ENCODE peak calls at places on chromosome 13, in eight cellular contexts. C is activated B cell treated with CpG ODN at 0.5 μM for 24 hours, S is HCT116, Y is left ventricle myocardium inferior, U is mesothelial cell of epicardium, A is type B pancreatic cell, L is cardiac fibroblast, E is lower lobe of right lung. N is an unnamed sample.

GRCh38 chr13:76677047-76677446 is 209.2 kb downstream of the KCTD12 start:
- DNase-seq in C (no peak), S (no peak), Y (peak), U (no peak), A (no peak), L (peak), E (no peak), N (no peak)

GRCh38 chr13:91236942-91237341 is 110.5 kb upstream of the MIR17HG start:
- DNase-seq in C (no peak), S (no peak), Y (no peak), U (no peak), A (no peak), L (no peak), E (no peak), N (no peak)

GRCh38 chr13:34070006-34070405 is 252.1 kb downstream of the RFC3 start:
- DNase-seq in C (no peak), S (no peak), Y (no peak), U (no peak), A (no peak), L (peak), E (no peak), N (no peak)

GRCh38 chr13:78067290-78067689 is 148.7 kb upstream of the EDNRB start:
- DNase-seq in C (no peak), S (no peak), Y (no peak), U (no peak), A (no peak), L (no peak), E (no peak), N (no peak)

GRCh38 chr13:59024434-59024833 is 1139.3 kb downstream of the DIAPH3 start:
- DNase-seq in C (no peak), S (no peak), Y (no peak), U (no peak), A (no peak), L (peak), E (no peak), N (no peak)

GRCh38 chr13:108495686-108496363 is 133.6 kb upstream of the MYO16 start:
- DNase-seq in C (no peak), S (no peak), Y (no peak), U (no peak), A (no peak), L (peak), E (no peak), N (no peak)

GRCh38 chr13:42970824-42971669 is 21.0 kb downstream of the EPSTI1 start:
- DNase-seq in C (no peak), S (peak), Y (no peak), U (no peak), A (no peak), L (peak), E (no peak), N (no peak)

GRCh38 chr13:71962735-71963134 is 95.7 kb upstream of the DACH1 start:
- DNase-seq in C (no peak), S (no peak), Y (no peak), U (no peak), A (no peak), L (no peak), E (no peak), N (no peak)

GRCh38 chr13:28333204-28333900 is 161.6 kb downstream of the FLT1 start:
- DNase-seq in C (no peak), S (no peak), Y (no peak), U (no peak), A (no peak), L (no peak), E (no peak), N (no peak)

GRCh38 chr13:50419466-50419865 is 404.2 kb downstream of the KCNRG start:
- DNase-seq in C (no peak), S (no peak), Y (no peak), U (no peak), A (no peak), L (no peak), E (no peak), N (no peak)

GRCh38 chr13:34779171-34779570 is 162.9 kb upstream of the NBEA start:
- DNase-seq in C (no peak), S (no peak), Y (no peak), U (no peak), A (no peak), L (no peak), E (no peak), N (no peak)

GRCh38 chr13:61110804-61111203 is 304.8 kb downstream of the PCDH20 start:
- DNase-seq in C (no peak), S (no peak), Y (no peak), U (no peak), A (no peak), L (no peak), E (no peak), N (no peak)

GRCh38 chr13:40116008-40116407 is 460.5 kb downstream of the COG6 start:
- DNase-seq in C (no peak), S (peak), Y (no peak), U (no peak), A (no peak), L (peak), E (no peak), N (no peak)

GRCh38 chr13:57739791-57740190 is 108.2 kb downstream of the PCDH17 start:
- DNase-seq in C (no peak), S (no peak), Y (no peak), U (no peak), A (no peak), L (peak), E (no peak), N (no peak)

GRCh38 chr13:101433895-101434294 is 17.6 kb upstream of the NALCN start:
- DNase-seq in C (no peak), S (no peak), Y (no peak), U (no peak), A (no peak), L (no peak), E (no peak), N (no peak)

GRCh38 chr13:49567501-49567900 is 17.9 kb downstream of the RCBTB1 start:
- DNase-seq in C (no peak), S (no peak), Y (no peak), U (no peak), A (no peak), L (no peak), E (no peak), N (no peak)

GRCh38 chr13:21118180-21118579 is 56.8 kb upstream of the LATS2 start:
- DNase-seq in C (no peak), S (no peak), Y (no peak), U (no peak), A (no peak), L (no peak), E (no peak), N (no peak)

GRCh38 chr13:111537115-111537728 is 216.8 kb downstream of the TEX29 start:
- DNase-seq in C (no peak), S (no peak), Y (no peak), U (no peak), A (peak), L (no peak), E (peak), N (no peak)

GRCh38 chr13:46909037-46909436 is 12.2 kb upstream of the HTR2A start:
- DNase-seq in C (no peak), S (no peak), Y (no peak), U (no peak), A (no peak), L (no peak), E (no peak), N (no peak)

GRCh38 chr13:113410472-113411201 is 42.7 kb downstream of the ADPRHL1 start:
- DNase-seq in C (no peak), S (peak), Y (no peak), U (no peak), A (no peak), L (peak), E (peak), N (no peak)

GRCh38 chr13:60454425-60454824 is 57.4 kb downstream of the TDRD3 start:
- DNase-seq in C (no peak), S (no peak), Y (no peak), U (no peak), A (no peak), L (no peak), E (no peak), N (no peak)

GRCh38 chr13:73767747-73768315 is 366.4 kb downstream of the KLF12 start:
- DNase-seq in C (no peak), S (no peak), Y (no peak), U (no peak), A (no peak), L (peak), E (no peak), N (no peak)

GRCh38 chr13:69589531-69589930 is 518.1 kb upstream of the ATXN8OS start:
- DNase-seq in C (no peak), S (no peak), Y (no peak), U (no peak), A (no peak), L (no peak), E (no peak), N (no peak)

GRCh38 chr13:69580255-69580654 is 527.4 kb upstream of the ATXN8OS start:
- DNase-seq in C (no peak), S (no peak), Y (no peak), U (no peak), A (no peak), L (no peak), E (no peak), N (no peak)

GRCh38 chr13:69591437-69591836 is 516.2 kb upstream of the ATXN8OS start:
- DNase-seq in C (no peak), S (no peak), Y (no peak), U (no peak), A (no peak), L (no peak), E (no peak), N (no peak)

GRCh38 chr13:69585656-69586055 is 522.0 kb upstream of the ATXN8OS start:
- DNase-seq in C (no peak), S (no peak), Y (no peak), U (no peak), A (no peak), L (no peak), E (no peak), N (no peak)
- TF ChIP-seq CTCF in C (no peak), S (peak), Y (no peak), U (no peak), A (peak), L (no peak), E (no peak), N (peak)

GRCh38 chr13:99417821-99418662 is 83.2 kb upstream of the TM9SF2 start:
- DNase-seq in C (no peak), S (no peak), Y (no peak), U (no peak), A (no peak), L (no peak), E (no peak), N (no peak)

GRCh38 chr13:99415851-99416331 is 85.4 kb upstream of the TM9SF2 start:
- DNase-seq in C (no peak), S (no peak), Y (no peak), U (no peak), A (no peak), L (no peak), E (no peak), N (no peak)

GRCh38 chr13:99418663-99419140 is 82.6 kb upstream of the TM9SF2 start:
- DNase-seq in C (no peak), S (no peak), Y (no peak), U (no peak), A (no peak), L (no peak), E (no peak), N (no peak)

GRCh38 chr13:99416411-99417121 is 84.7 kb upstream of the TM9SF2 start:
- DNase-seq in C (peak), S (no peak), Y (no peak), U (no peak), A (no peak), L (no peak), E (no peak), N (no peak)

DNA sequence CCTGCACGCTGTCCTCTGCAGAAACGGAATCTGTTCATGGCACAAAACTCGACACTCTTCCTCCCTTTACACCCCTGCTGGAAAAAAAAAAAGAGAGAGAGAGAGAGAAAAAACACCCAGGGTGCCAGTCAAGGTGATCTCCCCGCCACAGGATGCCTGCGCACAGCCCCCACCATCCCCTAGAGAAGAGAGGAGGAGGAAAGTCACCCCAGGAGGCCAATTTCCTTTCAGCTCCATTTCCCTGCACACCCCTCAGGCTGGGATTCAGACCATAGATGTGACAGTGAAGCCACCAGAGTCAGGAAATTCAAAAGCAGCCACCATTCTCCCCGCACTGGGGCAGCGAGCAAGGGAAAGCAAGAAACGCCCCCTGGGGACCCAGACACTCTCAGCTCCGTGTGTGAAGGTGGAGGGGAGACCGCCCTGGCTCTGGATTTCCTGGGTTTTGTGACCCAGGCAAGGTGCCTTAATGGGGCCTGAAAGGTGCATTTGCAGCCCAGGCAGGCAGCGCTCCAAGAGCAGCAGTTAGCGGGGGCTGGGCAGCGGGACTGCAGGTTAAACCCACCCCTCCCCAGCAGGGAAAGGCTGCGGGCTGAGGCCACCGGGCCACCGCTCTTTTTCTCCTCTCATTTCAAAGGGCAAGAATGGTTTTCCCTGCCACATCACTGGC is 84.0 kb upstream of the TM9SF2 start:
- DNase-seq in C (no peak), S (no peak), Y (no peak), U (no peak), A (no peak), L (no peak), E (no peak), N (no peak)
- TF ChIP-seq CTCF in C (no peak), S (no peak), Y (no peak), U (no peak), A (no peak), L (no peak), E (no peak), N (no peak)

GRCh38 chr13:26132756-26133155 is 80.9 kb upstream of the SHISA2 start:
- DNase-seq in C (no peak), S (no peak), Y (no peak), U (no peak), A (no peak), L (peak), E (no peak), N (no peak)
- TF ChIP-seq CTCF in C (no peak), S (peak), Y (peak), U (no peak), A (no peak), L (peak), E (no peak), N (no peak)

DNA sequence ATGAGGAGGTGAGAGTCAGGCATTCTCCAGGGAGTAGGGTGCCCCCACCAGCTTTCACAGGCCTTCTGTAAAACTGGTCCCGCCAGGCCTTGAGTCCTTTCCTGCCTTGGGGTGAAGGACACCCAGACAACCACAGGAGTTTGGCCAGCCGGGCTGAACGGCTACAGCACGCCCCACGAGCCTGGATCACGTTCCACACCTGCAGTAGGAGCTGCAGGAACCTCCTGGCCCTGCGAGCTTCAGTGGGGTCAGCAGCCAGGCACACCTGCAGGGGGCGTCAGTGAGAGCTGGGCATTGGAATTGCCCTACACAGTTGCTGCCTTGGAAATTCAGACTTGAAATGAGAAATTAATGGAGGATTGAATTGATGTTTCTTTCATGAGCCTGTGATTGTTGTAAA is 45.7 kb downstream of the COL4A2 start:
- DNase-seq in C (no peak), S (no peak), Y (no peak), U (no peak), A (no peak), L (no peak), E (no peak), N (no peak)
- TF ChIP-seq CTCF in C (no peak), S (peak), Y (no peak), U (no peak), A (peak), L (no peak), E (no peak), N (no peak)

GRCh38 chr13:24649685-24650038 is 30.5 kb upstream of the ATP12A start:
- DNase-seq in C (no peak), S (no peak), Y (no peak), U (no peak), A (no peak), L (no peak), E (no peak), N (no peak)

GRCh38 chr13:24648983-24649684 is 31.1 kb upstream of the ATP12A start:
- DNase-seq in C (no peak), S (no peak), Y (no peak), U (no peak), A (no peak), L (no peak), E (no peak), N (no peak)

GRCh38 chr13:24648271-24648670 is 31.9 kb upstream of the ATP12A start:
- DNase-seq in C (no peak), S (no peak), Y (no peak), U (no peak), A (no peak), L (no peak), E (no peak), N (no peak)

GRCh38 chr13:24651718-24652345 is 28.4 kb upstream of the ATP12A start:
- DNase-seq in C (no peak), S (no peak), Y (no peak), U (no peak), A (no peak), L (no peak), E (no peak), N (no peak)

GRCh38 chr13:24650157-24650556 is 30.1 kb upstream of the ATP12A start:
- DNase-seq in C (no peak), S (no peak), Y (no peak), U (no peak), A (no peak), L (no peak), E (no peak), N (no peak)
- TF ChIP-seq CTCF in C (no peak), S (no peak), Y (no peak), U (no peak), A (no peak), L (no peak), E (no peak), N (no peak)

DNA sequence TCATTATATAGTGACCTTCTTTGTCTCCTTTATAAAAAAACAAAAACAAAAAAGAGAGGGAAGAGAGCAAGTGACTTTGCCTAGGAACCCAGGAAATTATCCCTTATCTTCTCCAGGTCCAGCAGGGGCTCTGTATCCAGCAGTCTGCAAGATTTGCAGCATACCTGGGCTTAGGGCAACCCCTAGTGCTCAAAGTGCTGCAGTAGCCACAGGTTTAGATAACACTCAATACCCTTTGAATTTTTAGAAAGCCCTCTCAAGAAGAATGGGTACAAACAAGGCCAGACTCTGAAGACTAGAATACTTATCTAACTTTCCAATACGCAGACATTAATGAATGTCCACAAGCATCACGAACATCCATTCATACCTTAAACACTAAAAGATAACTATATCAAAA is 43.2 kb downstream of the CCNA1 start:
- DNase-seq in C (no peak), S (no peak), Y (no peak), U (no peak), A (no peak), L (peak), E (no peak), N (no peak)
- TF ChIP-seq CTCF in C (no peak), S (no peak), Y (no peak), U (no peak), A (no peak), L (peak), E (no peak), N (no peak)

DNA sequence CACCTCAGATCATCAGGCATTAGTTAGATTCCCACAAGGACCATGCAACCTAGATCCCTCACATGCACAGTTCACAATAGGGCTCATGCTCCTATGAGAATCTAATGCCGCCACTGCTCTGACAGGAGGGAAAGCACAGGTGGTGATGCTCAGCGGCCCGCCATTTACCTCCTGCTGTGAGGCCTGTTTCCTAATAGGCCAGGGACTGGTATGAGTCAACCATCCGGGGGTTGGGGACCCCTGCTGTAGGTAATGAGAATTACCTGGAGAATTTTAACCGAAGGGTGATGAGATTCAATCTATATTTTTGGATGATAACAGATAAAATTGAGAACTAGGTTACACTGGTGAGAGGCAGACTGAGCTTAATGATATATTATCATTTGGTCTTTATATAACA is 101.4 kb downstream of the LACC1 start:
- DNase-seq in C (no peak), S (no peak), Y (no peak), U (no peak), A (no peak), L (no peak), E (no peak), N (no peak)
- TF ChIP-seq CTCF in C (no peak), S (no peak), Y (no peak), U (no peak), A (peak), L (no peak), E (no peak), N (no peak)